ENCODE peak calls at places on chromosome 5, in ten cellular contexts. K is mesenchymal stem cell, S is left ventricle myocardium inferior, M is psoas muscle, F is OCI-LY7, V is cardiac muscle cell, O is GM12878, C is brain microvascular endothelial cell, U is tibial artery, E is GM23338. N is an unnamed sample. For H3K36me3, the result is how much of the 10 kb centered on the place peaks cover.

GRCh38 chr5:138956801-138957200 is 81.7 kb upstream of the LRRTM2 start:
- DNase-seq in K (no peak), U (no peak), E (no peak), C (no peak), O (no peak), M (no peak), F (no peak), V (no peak), S (no peak), N (no peak)

GRCh38 chr5:73215891-73216610 is 43.1 kb downstream of the TMEM174 start:
- DNase-seq in O (no peak), U (peak), S (peak), V (peak), M (peak), C (peak), F (no peak), K (peak), E (peak), N (peak)

GRCh38 chr5:35230043-35230611 is at the start of gene PRLR:
- DNase-seq in K (peak), C (peak), E (peak), M (peak), S (peak), V (peak), F (no peak), U (peak), O (no peak), N (peak)

GRCh38 chr5:174301848-174302625 is 256.5 kb downstream of the NSG2 start:
- DNase-seq in V (no peak), K (no peak), E (no peak), O (no peak), U (no peak), C (no peak), S (no peak), F (no peak), M (no peak), N (no peak)

GRCh38 chr5:132052520-132052919 is 7.9 kb upstream of the IL3 start:
- DNase-seq in K (no peak), E (no peak), C (no peak), O (no peak), M (no peak), S (peak), U (peak), F (no peak), V (no peak), N (peak)

GRCh38 chr5:92455011-92455410 is 1071.9 kb upstream of the ARRDC3 start:
- DNase-seq in S (no peak), U (no peak), F (no peak), K (no peak), O (peak), C (no peak), V (no peak), E (no peak), M (no peak), N (no peak)

GRCh38 chr5:159451197-159452052 is 121.1 kb upstream of the IL12B start:
- DNase-seq in S (no peak), K (peak), V (peak), C (peak), E (no peak), U (peak), O (no peak), F (no peak), M (no peak), N (no peak)

GRCh38 chr5:36301858-36302603 is at the start of gene RANBP3L:
- DNase-seq in K (peak), F (peak), C (no peak), U (no peak), E (no peak), V (peak), S (no peak), O (no peak), M (no peak), N (no peak)

GRCh38 chr5:176817864-176818377 is 7.6 kb downstream of the UNC5A start:
- DNase-seq in U (no peak), K (peak), V (peak), F (no peak), S (no peak), E (peak), O (no peak), M (no peak), C (no peak), N (peak)

GRCh38 chr5:138460032-138460693 is 5.1 kb upstream of the EGR1 start:
- DNase-seq in E (no peak), M (no peak), U (no peak), V (no peak), C (no peak), O (no peak), S (no peak), K (no peak), F (no peak), N (no peak)

GRCh38 chr5:101995585-101995984 is 300.5 kb downstream of the SLCO4C1 start:
- DNase-seq in C (no peak), E (peak), U (no peak), S (no peak), V (no peak), O (no peak), K (no peak), M (no peak), F (no peak), N (no peak)

GRCh38 chr5:130720355-130720754 is 444.7 kb downstream of the HINT1 start:
- DNase-seq in E (peak), F (peak), U (no peak), K (peak), S (no peak), V (peak), C (peak), O (no peak), M (no peak), N (peak)

GRCh38 chr5:8013951-8014844 is 145.2 kb downstream of the MTRR start:
- DNase-seq in S (no peak), O (no peak), K (no peak), U (no peak), E (no peak), V (no peak), F (no peak), M (no peak), C (no peak), N (no peak)

GRCh38 chr5:148583421-148583965 is 70.8 kb downstream of the HTR4 start:
- DNase-seq in U (no peak), S (no peak), K (no peak), V (no peak), E (no peak), O (no peak), M (no peak), C (no peak), F (no peak), N (no peak)

GRCh38 chr5:130529111-130529510 is 624.8 kb downstream of the CHSY3 start:
- DNase-seq in U (no peak), S (no peak), C (no peak), F (no peak), E (no peak), V (no peak), K (no peak), M (no peak), O (no peak), N (no peak)

GRCh38 chr5:32241034-32241783 is 67.1 kb upstream of the GOLPH3 start:
- DNase-seq in C (no peak), E (no peak), F (no peak), M (no peak), O (no peak), K (no peak), S (no peak), U (no peak), V (no peak), N (no peak)
- H3K36me3 ChIP-seq in C (under half), E (under half), F (half or more), M (half or more), O (under half), K (half or more), S (half or more), U (under half), V (under half), N (under half)

DNA sequence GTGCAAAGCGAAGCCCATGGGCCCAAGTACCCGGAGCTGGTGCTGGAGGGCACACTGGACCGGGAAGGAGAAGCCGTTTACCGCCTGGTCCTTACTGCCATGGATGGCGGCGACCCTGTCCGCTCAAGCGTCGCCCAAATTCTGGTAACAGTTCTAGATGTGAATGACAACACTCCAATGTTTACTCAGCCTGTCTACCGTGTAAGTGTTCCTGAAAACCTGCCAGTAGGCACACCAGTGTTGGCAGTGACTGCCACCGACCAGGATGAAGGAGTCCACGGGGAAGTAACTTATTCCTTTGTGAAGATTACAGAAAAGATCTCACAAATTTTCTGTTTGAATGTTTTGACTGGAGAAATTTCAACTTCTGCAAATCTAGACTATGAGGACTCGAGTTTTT is 936 bp downstream of the PCDHGA6 start:
- DNase-seq in M (no peak), S (no peak), F (no peak), E (no peak), K (no peak), C (no peak), O (no peak), U (no peak), V (no peak), N (no peak)
- H3K4me3 ChIP-seq in M (peak), S (peak), F (no peak), E (no peak), K (no peak), C (no peak), O (no peak), U (no peak), V (no peak), N (no peak)

GRCh38 chr5:83071286-83071685 is 5.9 kb downstream of the TMEM167A start:
- DNase-seq in U (no peak), M (no peak), E (no peak), K (no peak), S (no peak), V (no peak), O (no peak), C (no peak), F (no peak), N (no peak)
- H3K36me3 ChIP-seq in U (under half), M (under half), E (under half), K (under half), S (under half), V (under half), O (under half), C (under half), F (half or more), N (under half)

GRCh38 chr5:99441235-99441634 is 512.4 kb upstream of the CHD1 start:
- DNase-seq in K (no peak), C (no peak), S (no peak), V (no peak), E (no peak), F (no peak), O (no peak), U (no peak), M (no peak), N (no peak)

GRCh38 chr5:99437986-99438385 is 509.2 kb upstream of the CHD1 start:
- DNase-seq in K (no peak), M (no peak), O (no peak), E (no peak), S (no peak), V (no peak), F (no peak), C (no peak), U (no peak), N (no peak)

DNA sequence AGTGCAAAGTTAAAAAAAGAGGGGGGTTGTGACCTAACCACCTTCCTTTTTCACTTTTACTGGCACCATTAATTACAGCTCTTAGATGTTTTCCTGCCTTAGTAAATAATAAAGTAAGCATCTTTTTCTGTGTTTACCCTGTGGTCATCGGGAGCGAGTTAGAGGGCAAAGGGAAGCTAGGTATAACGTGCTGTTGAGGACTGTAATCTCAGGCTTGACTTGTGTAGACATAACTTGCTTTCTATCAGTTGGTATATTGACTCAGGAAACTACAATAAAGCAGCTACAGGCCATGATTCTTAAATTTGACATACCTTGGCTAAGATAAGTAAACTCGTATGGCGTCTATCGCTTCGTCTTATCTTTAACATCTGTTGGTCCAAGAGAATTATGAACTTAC is 509.8 kb upstream of the CHD1 start:
- DNase-seq in O (no peak), C (no peak), K (no peak), F (no peak), M (no peak), U (no peak), E (no peak), V (no peak), S (no peak), N (no peak)
- H3K4me3 ChIP-seq in O (no peak), C (no peak), K (no peak), F (no peak), M (no peak), U (no peak), E (no peak), V (no peak), S (no peak), N (no peak)

GRCh38 chr5:136062563-136063274 is 33.9 kb downstream of the TGFBI start:
- DNase-seq in E (peak), S (no peak), O (no peak), M (no peak), V (peak), F (peak), K (peak), U (no peak), C (no peak), N (no peak)

GRCh38 chr5:136061630-136062381 is 33.0 kb downstream of the TGFBI start:
- DNase-seq in M (no peak), K (no peak), V (peak), E (no peak), U (no peak), F (no peak), C (no peak), S (no peak), O (no peak), N (no peak)

GRCh38 chr5:136064510-136064909 is 35.7 kb downstream of the TGFBI start:
- DNase-seq in M (no peak), O (no peak), F (no peak), E (no peak), K (no peak), S (no peak), V (no peak), U (no peak), C (no peak), N (no peak)

GRCh38 chr5:136065588-136065987 is 36.8 kb downstream of the TGFBI start:
- DNase-seq in K (no peak), U (no peak), M (no peak), C (no peak), S (no peak), O (no peak), V (no peak), F (no peak), E (no peak), N (no peak)

DNA sequence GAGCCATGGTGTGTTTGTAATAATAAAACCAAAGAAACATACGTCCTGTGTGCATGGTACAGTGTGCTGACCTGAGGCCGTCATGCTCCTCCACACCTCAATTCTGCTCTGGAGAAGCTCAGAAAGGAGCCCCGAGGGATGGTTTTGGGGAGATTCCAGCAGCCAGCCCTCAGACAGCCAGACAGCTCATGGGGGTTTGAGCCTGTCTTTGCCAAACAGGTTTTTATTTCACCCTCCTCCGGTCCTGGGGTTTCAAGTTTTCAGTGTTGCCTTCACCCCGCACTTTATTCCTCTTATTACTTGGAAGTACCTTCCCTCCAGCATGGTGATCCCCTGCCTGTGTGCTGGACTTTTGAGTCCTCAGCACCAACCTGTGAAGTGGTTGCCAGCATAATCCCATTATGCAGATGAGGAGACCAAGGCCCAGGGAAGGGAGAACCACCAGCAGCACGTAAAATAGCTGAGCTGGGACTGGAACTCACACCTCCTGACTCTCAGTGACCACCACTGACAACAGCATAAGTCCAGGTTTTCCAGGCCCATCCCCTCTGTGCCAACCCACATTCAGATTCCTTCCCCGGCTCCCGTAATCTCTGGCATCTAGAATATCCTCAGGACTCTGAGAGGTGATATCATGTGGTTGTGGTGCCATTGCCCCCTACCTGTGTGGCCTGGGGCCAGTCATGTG is 35.1 kb downstream of the TGFBI start:
- DNase-seq in E (no peak), K (no peak), M (no peak), O (no peak), F (no peak), S (no peak), U (no peak), C (no peak), V (no peak), N (no peak)
- H3K36me3 ChIP-seq in E (under half), K (half or more), M (under half), O (under half), F (under half), S (under half), U (under half), C (half or more), V (under half), N (under half)

GRCh38 chr5:115599502-115599901 is 2.8 kb downstream of the TICAM2 start:
- DNase-seq in U (no peak), K (peak), E (no peak), F (peak), S (no peak), O (no peak), C (peak), V (no peak), M (no peak), N (no peak)
- H3K4me3 ChIP-seq in U (no peak), K (no peak), E (no peak), F (no peak), S (peak), O (peak), C (no peak), V (no peak), M (peak), N (no peak)

DNA sequence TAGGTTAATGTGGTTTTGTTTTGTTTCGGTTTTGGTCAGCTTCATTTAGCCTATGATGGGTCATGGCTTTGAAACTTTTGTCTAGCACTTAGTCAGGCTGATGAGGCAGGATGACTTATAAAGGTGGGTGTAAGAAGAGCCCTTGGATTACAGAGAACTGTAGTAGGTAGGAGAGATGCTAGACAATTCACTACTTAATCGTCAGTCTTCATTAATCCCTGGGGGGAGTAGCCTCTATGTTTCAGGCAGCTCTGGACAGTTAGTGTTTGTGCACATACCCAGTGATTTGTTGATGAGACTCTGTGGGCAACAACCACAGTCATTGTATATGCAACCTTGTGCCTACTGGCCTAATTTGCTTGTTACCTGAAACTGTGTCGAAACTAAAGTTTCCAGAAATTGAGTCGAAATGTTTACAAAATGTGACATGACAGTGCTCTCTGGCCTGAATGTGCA is 113.3 kb downstream of the MTREX start:
- DNase-seq in S (no peak), U (no peak), V (no peak), M (no peak), E (no peak), C (no peak), O (peak), F (no peak), K (no peak), N (no peak)
- H3K36me3 ChIP-seq in S (half or more), U (under half), V (under half), M (under half), E (under half), C (under half), O (under half), F (half or more), K (under half), N (under half)

N was measured in H7.